ENCODE peak calls at places on chromosomes 6 and 20, in seven cellular contexts. I, M, T, N, Z, X and F are unnamed samples. For H3K4me1, the result is how much of the 10 kb centered on the place peaks cover.

GRCh38 chr20:8360035-8360434 is 228.0 kb downstream of the PLCB1 start:
- DNase-seq in I (no peak), M (no peak), T (no peak), N (no peak), Z (no peak), X (no peak), F (no peak)

GRCh38 chr6:156840606-156841005 is 63.4 kb downstream of the ARID1B start:
- DNase-seq in I (no peak), M (no peak), T (no peak), N (no peak), Z (no peak), X (no peak), F (no peak)

GRCh38 chr20:8194721-8195120 is 62.7 kb downstream of the PLCB1 start:
- DNase-seq in I (no peak), M (no peak), T (no peak), N (no peak), Z (no peak), X (no peak), F (no peak)

GRCh38 chr20:4592316-4593148 is 129.2 kb upstream of the PRND start:
- DNase-seq in I (no peak), M (peak), T (no peak), N (peak), Z (peak), X (no peak), F (peak)

GRCh38 chr6:143431226-143431625 is 19.3 kb downstream of the ADAT2 start:
- DNase-seq in I (no peak), M (no peak), T (no peak), N (no peak), Z (no peak), X (no peak), F (no peak)

GRCh38 chr6:5665667-5666066 is 341.1 kb downstream of the NRN1 start:
- DNase-seq in I (no peak), M (no peak), T (no peak), N (no peak), Z (no peak), X (no peak), F (no peak)

GRCh38 chr6:129672883-129673631 is 36.9 kb downstream of the ARHGAP18 start:
- DNase-seq in I (no peak), M (peak), T (no peak), N (no peak), Z (no peak), X (no peak), F (no peak)

GRCh38 chr6:140160494-140160893 is 786.0 kb upstream of the CITED2 start:
- DNase-seq in I (no peak), M (no peak), T (no peak), N (no peak), Z (no peak), X (no peak), F (no peak)

GRCh38 chr6:136178749-136179148 is 71.4 kb downstream of the MTFR2 start:
- DNase-seq in I (no peak), M (no peak), T (no peak), N (no peak), Z (no peak), X (no peak), F (no peak)

GRCh38 chr6:22290045-22290444 is 6.8 kb downstream of the PRL start:
- DNase-seq in I (no peak), M (no peak), T (no peak), N (no peak), Z (no peak), X (no peak), F (no peak)

GRCh38 chr6:8132130-8132529 is 29.8 kb upstream of the EEF1E1 start:
- DNase-seq in I (no peak), M (no peak), T (no peak), N (no peak), Z (no peak), X (no peak), F (no peak)

GRCh38 chr6:107075951-107076381 is 39.3 kb downstream of the BEND3 start:
- DNase-seq in I (no peak), M (peak), T (no peak), N (no peak), Z (no peak), X (peak), F (no peak)

GRCh38 chr6:33279971-33280511 is 3.1 kb downstream of the B3GALT4 start:
- DNase-seq in I (no peak), M (peak), T (no peak), N (no peak), Z (no peak), X (no peak), F (no peak)

GRCh38 chr20:58623579-58624473 is 27.3 kb upstream of the STX16 start:
- DNase-seq in I (peak), M (peak), T (no peak), N (no peak), Z (peak), X (peak), F (peak)

GRCh38 chr6:125640441-125641150 is 108.8 kb upstream of the HEY2 start:
- DNase-seq in I (no peak), M (no peak), T (no peak), N (no peak), Z (no peak), X (no peak), F (no peak)

GRCh38 chr6:107658920-107659879 is 164.9 kb downstream of the SCML4 start:
- DNase-seq in I (no peak), M (no peak), T (no peak), N (no peak), Z (no peak), X (no peak), F (no peak)

GRCh38 chr6:71015392-71015791 is 58.5 kb upstream of the B3GAT2 start:
- DNase-seq in I (no peak), M (no peak), T (no peak), N (no peak), Z (no peak), X (no peak), F (no peak)

GRCh38 chr6:154403803-154404202 is 47.2 kb upstream of the IPCEF1 start:
- DNase-seq in I (no peak), M (no peak), T (no peak), N (peak), Z (no peak), X (peak), F (peak)

GRCh38 chr6:155710704-155711103 is 255.1 kb upstream of the NOX3 start:
- DNase-seq in I (no peak), M (no peak), T (no peak), N (no peak), Z (no peak), X (no peak), F (no peak)

GRCh38 chr6:150695652-150696051 is 96.0 kb downstream of the PLEKHG1 start:
- DNase-seq in I (no peak), M (no peak), T (no peak), N (no peak), Z (no peak), X (no peak), F (no peak)

GRCh38 chr6:141403827-141404226 is 728.9 kb upstream of the GJE1 start:
- DNase-seq in I (no peak), M (no peak), T (no peak), N (peak), Z (no peak), X (no peak), F (no peak)

GRCh38 chr6:17536586-17536985 is 63.5 kb upstream of the FAM8A1 start:
- DNase-seq in I (no peak), M (no peak), T (no peak), N (no peak), Z (no peak), X (no peak), F (no peak)

GRCh38 chr6:40054186-40054585 is 119.9 kb upstream of the MOCS1 start:
- DNase-seq in I (no peak), M (no peak), T (no peak), N (no peak), Z (no peak), X (no peak), F (no peak)

GRCh38 chr20:16405254-16405653 is 168.0 kb downstream of the KIF16B start:
- DNase-seq in I (no peak), M (no peak), T (no peak), N (no peak), Z (no peak), X (no peak), F (no peak)

GRCh38 chr20:1700990-1701389 is 43.4 kb upstream of the SIRPG start:
- DNase-seq in I (no peak), M (no peak), T (no peak), N (no peak), Z (no peak), X (no peak), F (no peak)

GRCh38 chr6:13767121-13767794 is 47.1 kb downstream of the MCUR1 start:
- DNase-seq in I (no peak), M (no peak), T (peak), N (peak), Z (peak), X (peak), F (peak)

GRCh38 chr6:23775127-23775526 is 350.9 kb upstream of the NRSN1 start:
- DNase-seq in I (no peak), M (no peak), T (no peak), N (no peak), Z (no peak), X (no peak), F (no peak)

GRCh38 chr20:1264727-1265126 is 1.4 kb upstream of the SNPH start:
- DNase-seq in I (no peak), M (no peak), T (no peak), N (no peak), Z (no peak), X (no peak), F (no peak)

GRCh38 chr6:155887431-155887830 is 431.8 kb upstream of the NOX3 start:
- DNase-seq in I (no peak), M (no peak), T (no peak), N (no peak), Z (no peak), X (no peak), F (no peak)

GRCh38 chr20:25136643-25137559 is 55.0 kb upstream of the VSX1 start:
- DNase-seq in I (no peak), M (peak), T (no peak), N (peak), Z (no peak), X (peak), F (peak)

GRCh38 chr6:70310063-70310694 is 7.3 kb upstream of the COL9A1 start:
- DNase-seq in I (no peak), M (peak), T (no peak), N (no peak), Z (no peak), X (no peak), F (no peak)

GRCh38 chr6:43977404-43978111 is 149.7 kb downstream of the MRPL14 start:
- DNase-seq in I (peak), M (no peak), T (no peak), N (no peak), Z (no peak), X (no peak), F (no peak)

GRCh38 chr20:31691646-31692275 is 30.9 kb downstream of the BCL2L1 start:
- DNase-seq in I (no peak), M (no peak), T (no peak), N (no peak), Z (no peak), X (no peak), F (no peak)

GRCh38 chr6:161439093-161439492 is 165.2 kb upstream of the AGPAT4 start:
- DNase-seq in I (peak), M (peak), T (no peak), N (no peak), Z (no peak), X (peak), F (no peak)

GRCh38 chr6:147390909-147391536 is 117.5 kb upstream of the SAMD5 start:
- DNase-seq in I (no peak), M (peak), T (no peak), N (no peak), Z (no peak), X (no peak), F (no peak)

GRCh38 chr6:33160728-33161323 is 31.4 kb downstream of the COL11A2 start:
- DNase-seq in I (no peak), M (peak), T (no peak), N (peak), Z (no peak), X (peak), F (peak)

GRCh38 chr20:62321521-62321948 is 18.7 kb downstream of the ADRM1 start:
- DNase-seq in I (no peak), M (peak), T (no peak), N (no peak), Z (no peak), X (no peak), F (no peak)

GRCh38 chr20:48685300-48685699 is 142.5 kb downstream of the PREX1 start:
- DNase-seq in I (no peak), M (no peak), T (no peak), N (no peak), Z (no peak), X (no peak), F (no peak)

GRCh38 chr20:48682529-48683385 is 145.0 kb downstream of the PREX1 start:
- DNase-seq in I (peak), M (no peak), T (peak), N (peak), Z (peak), X (peak), F (peak)

GRCh38 chr20:48684501-48685041 is 143.2 kb downstream of the PREX1 start:
- DNase-seq in I (no peak), M (no peak), T (no peak), N (peak), Z (peak), X (no peak), F (peak)

GRCh38 chr20:48681882-48682426 is 145.8 kb downstream of the PREX1 start:
- DNase-seq in I (no peak), M (no peak), T (no peak), N (no peak), Z (no peak), X (no peak), F (no peak)

DNA sequence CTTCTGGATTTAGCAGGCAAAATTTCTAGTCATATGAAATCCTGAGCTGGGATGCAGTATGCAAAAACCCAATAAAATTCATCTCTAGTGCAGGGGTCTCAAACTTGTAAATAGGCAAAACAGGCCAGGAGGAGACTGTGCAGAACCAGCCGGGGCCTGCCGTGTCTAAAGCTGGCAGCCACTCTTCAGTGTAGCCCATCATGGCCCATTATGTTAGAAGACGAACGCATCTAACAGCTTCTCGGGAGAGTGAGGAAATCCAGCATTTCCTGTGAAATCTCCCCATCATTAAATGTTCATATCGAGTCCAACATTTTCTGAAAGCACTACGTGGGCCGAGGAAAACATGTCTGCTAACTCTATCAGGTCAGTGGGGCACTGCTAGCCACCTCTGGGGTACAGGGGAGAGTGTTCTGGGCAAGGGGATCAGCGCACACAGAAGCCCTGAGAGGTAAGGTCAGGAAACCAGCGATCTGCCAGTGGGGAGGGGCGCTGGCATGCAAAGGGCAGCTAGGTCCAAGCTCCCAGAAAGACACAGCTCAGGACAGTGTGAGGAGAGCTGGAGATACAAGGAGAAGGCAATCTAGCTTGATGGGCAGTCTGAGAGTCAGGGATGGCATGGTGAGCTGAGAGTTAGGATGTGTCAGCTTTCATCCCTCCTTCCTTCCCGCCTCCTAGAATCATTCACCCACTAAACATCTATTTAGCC is 144.2 kb downstream of the PREX1 start:
- DNase-seq in I (no peak), M (no peak), T (no peak), N (no peak), Z (peak), X (no peak), F (no peak)
- H3K27ac ChIP-seq in I (peak), M (no peak), T (peak), N (peak), Z (peak), X (peak), F (peak)

GRCh38 chr6:1224514-1224913 is 87.4 kb upstream of the FOXQ1 start:
- DNase-seq in I (no peak), M (no peak), T (no peak), N (no peak), Z (no peak), X (no peak), F (no peak)

GRCh38 chr6:1223312-1223603 is 88.6 kb upstream of the FOXQ1 start:
- DNase-seq in I (no peak), M (no peak), T (no peak), N (peak), Z (no peak), X (no peak), F (no peak)

GRCh38 chr6:1226208-1227099 is 85.4 kb upstream of the FOXQ1 start:
- DNase-seq in I (no peak), M (no peak), T (no peak), N (peak), Z (no peak), X (no peak), F (no peak)

GRCh38 chr6:1227600-1227934 is 84.3 kb upstream of the FOXQ1 start:
- DNase-seq in I (no peak), M (no peak), T (no peak), N (no peak), Z (no peak), X (no peak), F (no peak)

DNA sequence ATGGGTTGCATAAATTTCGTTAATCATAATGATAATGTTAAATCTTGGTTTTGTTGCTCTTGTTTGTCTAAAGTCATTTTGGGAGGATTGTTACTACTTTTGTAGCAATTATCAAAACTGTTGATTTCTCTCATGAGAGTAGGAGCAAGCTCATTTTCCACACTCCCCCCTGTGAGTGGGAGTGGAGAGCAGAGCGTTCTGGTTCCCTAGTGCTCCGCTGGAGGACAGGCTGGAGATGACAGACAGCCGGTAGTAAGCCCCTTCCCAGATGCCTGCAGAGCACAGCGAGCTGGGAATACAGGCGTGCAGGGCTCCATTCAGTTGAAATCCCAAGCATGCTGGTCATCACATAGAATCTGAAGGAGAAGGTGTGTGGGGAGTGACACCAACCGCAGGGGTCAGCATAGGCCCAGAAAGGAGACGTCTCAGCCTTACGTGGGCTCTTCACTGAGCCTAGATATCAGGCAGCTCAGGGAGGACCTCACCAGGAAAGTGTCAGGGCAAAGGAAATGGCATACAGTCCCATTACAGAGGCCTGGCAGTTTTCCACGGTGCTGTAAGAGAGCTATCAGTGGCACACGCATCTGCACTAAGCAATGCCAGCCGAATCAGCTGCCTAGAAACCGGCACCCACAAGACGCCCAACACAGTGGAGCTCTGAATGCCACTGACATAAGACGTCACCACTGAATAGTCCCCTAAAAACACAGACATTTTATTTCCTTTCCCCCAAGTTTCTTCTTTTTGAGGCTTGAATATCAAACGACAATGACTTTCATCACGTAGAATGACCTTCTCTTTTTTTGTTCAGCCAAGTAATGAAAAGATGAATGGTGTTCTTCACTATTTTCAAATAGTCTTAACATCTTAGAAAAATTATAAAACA is 89.2 kb upstream of the FOXQ1 start:
- DNase-seq in I (no peak), M (no peak), T (no peak), N (peak), Z (no peak), X (no peak), F (no peak)
- H3K4me1 ChIP-seq in I (under half), M (under half), T (under half), N (under half), Z (under half), X (under half), F (under half)

GRCh38 chr20:53296451-53297153 is 297.0 kb downstream of the ZNF217 start:
- DNase-seq in I (no peak), M (no peak), T (no peak), N (no peak), Z (no peak), X (no peak), F (no peak)
- TF ChIP-seq POLR2A in I (no peak), M (no peak), T (no peak), N (no peak), Z (no peak), X (no peak), F (no peak)

GRCh38 chr6:680204-680603 is 12.7 kb downstream of the EXOC2 start:
- DNase-seq in I (no peak), M (no peak), T (no peak), N (no peak), Z (no peak), X (no peak), F (no peak)
- H3K27ac ChIP-seq in I (no peak), M (peak), T (no peak), N (no peak), Z (no peak), X (peak), F (no peak)

GRCh38 chr6:42781811-42782688 is at the start of gene BICRAL:
- DNase-seq in I (no peak), M (peak), T (peak), N (peak), Z (peak), X (peak), F (peak)

GRCh38 chr6:42783177-42783875 is 1.5 kb downstream of the BICRAL start:
- DNase-seq in I (peak), M (peak), T (peak), N (peak), Z (peak), X (peak), F (peak)

GRCh38 chr6:42782689-42783176 is 881 bp downstream of the BICRAL start:
- DNase-seq in I (peak), M (peak), T (peak), N (peak), Z (peak), X (peak), F (peak)

GRCh38 chr6:42779521-42779920 is 2.3 kb upstream of the BICRAL start:
- DNase-seq in I (no peak), M (no peak), T (no peak), N (no peak), Z (no peak), X (no peak), F (no peak)

GRCh38 chr6:42781546-42781810 is 374 bp upstream of the BICRAL start:
- DNase-seq in I (no peak), M (no peak), T (no peak), N (no peak), Z (no peak), X (no peak), F (no peak)
- H3K4me1 ChIP-seq in I (under half), M (under half), T (under half), N (half or more), Z (under half), X (under half), F (under half)